ENCODE peak calls at places on chromosomes 11 and 22, in seven cellular contexts. B is fibroblast of pulmonary artery, D is neural crest cell, W is NB4, P is lower lobe of right lung, S is WTC11, O is psoas muscle. K is an unnamed sample.

GRCh38 chr22:19955241-19956128 is 13.9 kb upstream of the TXNRD2 start:
- DNase-seq in B (no peak), D (no peak), W (no peak), P (peak; percentile 37), S (no peak), O (no peak), K (peak; percentile 12)

GRCh38 chr11:36848675-36849074 is 250.6 kb upstream of the RAG2 start:
- DNase-seq in B (no peak), D (no peak), W (no peak), P (no peak), S (no peak), O (no peak), K (no peak)

GRCh38 chr11:1473786-1474185 is 12.8 kb downstream of the MOB2 start:
- DNase-seq in B (no peak), D (no peak), W (no peak), P (peak; percentile 20), S (no peak), O (no peak), K (no peak)

GRCh38 chr11:33930317-33931021 is 38.6 kb upstream of the LMO2 start:
- DNase-seq in B (peak; percentile 88), D (no peak), W (peak; percentile 98), P (no peak), S (no peak), O (peak; percentile 15), K (peak; percentile 77)

GRCh38 chr11:133841279-133842043 is 3.9 kb downstream of the SPATA19 start:
- DNase-seq in B (no peak), D (no peak), W (no peak), P (no peak), S (no peak), O (no peak), K (no peak)

GRCh38 chr11:27451528-27451927 is 21.1 kb downstream of the LGR4 start:
- DNase-seq in B (no peak), D (no peak), W (no peak), P (no peak), S (no peak), O (no peak), K (no peak)

GRCh38 chr11:113124578-113124977 is 163.4 kb downstream of the NCAM1 start:
- DNase-seq in B (no peak), D (no peak), W (no peak), P (no peak), S (no peak), O (no peak), K (no peak)

GRCh38 chr11:74072721-74073120 is 63.8 kb upstream of the UCP3 start:
- DNase-seq in B (no peak), D (no peak), W (no peak), P (no peak), S (no peak), O (no peak), K (no peak)

GRCh38 chr22:46577361-46578249 is 40.2 kb upstream of the CELSR1 start:
- DNase-seq in B (no peak), D (no peak), W (peak; percentile 35), P (peak; percentile 60), S (peak; percentile 17), O (no peak), K (no peak)

GRCh38 chr11:2089536-2090165 is 49.5 kb downstream of the IGF2 start:
- DNase-seq in B (peak; percentile 25), D (no peak), W (peak; percentile 80), P (peak; percentile 21), S (peak; percentile 61), O (no peak), K (no peak)

GRCh38 chr11:62501432-62501891 is 45.1 kb downstream of the AHNAK start:
- DNase-seq in B (no peak), D (no peak), W (no peak), P (no peak), S (no peak), O (no peak), K (no peak)

GRCh38 chr22:47190276-47190956 is 428.0 kb downstream of the TBC1D22A start:
- DNase-seq in B (no peak), D (no peak), W (no peak), P (peak; percentile 41), S (no peak), O (no peak), K (no peak)

GRCh38 chr11:44780940-44781631 is 54.3 kb downstream of the TSPAN18 start:
- DNase-seq in B (peak; percentile 74), D (no peak), W (peak; percentile 57), P (peak; percentile 33), S (no peak), O (peak; percentile 33), K (no peak)

GRCh38 chr11:615453-616319 is at the start of gene IRF7:
- DNase-seq in B (peak; percentile 91), D (peak; percentile 89), W (peak; percentile 98), P (peak; percentile 99), S (peak; percentile 91), O (peak; percentile 96), K (no peak)

GRCh38 chr11:120060512-120060911 is 77.4 kb downstream of the TRIM29 start:
- DNase-seq in B (no peak), D (no peak), W (no peak), P (no peak), S (no peak), O (no peak), K (no peak)

GRCh38 chr11:44750440-44751005 is 23.8 kb downstream of the TSPAN18 start:
- DNase-seq in B (no peak), D (no peak), W (no peak), P (no peak), S (no peak), O (peak; percentile 39), K (no peak)

GRCh38 chr11:2233693-2234455 is 36.5 kb downstream of the ASCL2 start:
- DNase-seq in B (no peak), D (no peak), W (no peak), P (no peak), S (no peak), O (no peak), K (no peak)

GRCh38 chr22:47107431-47107830 is 345.0 kb downstream of the TBC1D22A start:
- DNase-seq in B (peak; percentile 70), D (no peak), W (no peak), P (no peak), S (no peak), O (no peak), K (no peak)

GRCh38 chr11:88390254-88390653 is 52.7 kb upstream of the CTSC start:
- DNase-seq in B (no peak), D (no peak), W (no peak), P (no peak), S (no peak), O (no peak), K (no peak)

GRCh38 chr11:58958500-58958899 is 19.2 kb downstream of the GLYATL1 start:
- DNase-seq in B (no peak), D (no peak), W (peak; percentile 42), P (no peak), S (peak; percentile 57), O (no peak), K (no peak)
- TF ChIP-seq CTCF in B (peak; percentile 26), D (peak; percentile 48), W (peak; percentile 39), P (peak; percentile 44), S (peak; percentile 45), O (peak; percentile 23), K (no peak)

GRCh38 chr11:30852091-30852490 is 265.9 kb upstream of the MPPED2 start:
- DNase-seq in B (no peak), D (no peak), W (no peak), P (no peak), S (no peak), O (no peak), K (no peak)

GRCh38 chr11:30853470-30853869 is 267.3 kb upstream of the MPPED2 start:
- DNase-seq in B (no peak), D (no peak), W (no peak), P (no peak), S (no peak), O (no peak), K (no peak)

GRCh38 chr11:30852645-30853044 is 266.5 kb upstream of the MPPED2 start:
- DNase-seq in B (no peak), D (no peak), W (no peak), P (no peak), S (no peak), O (no peak), K (no peak)

GRCh38 chr11:30859709-30860108 is 273.6 kb upstream of the MPPED2 start:
- DNase-seq in B (no peak), D (no peak), W (no peak), P (no peak), S (no peak), O (no peak), K (no peak)

GRCh38 chr11:30855383-30856006 is 269.3 kb upstream of the MPPED2 start:
- DNase-seq in B (peak; percentile 31), D (no peak), W (peak; percentile 3), P (no peak), S (no peak), O (no peak), K (no peak)
- TF ChIP-seq CTCF in B (peak; percentile 33), D (peak; percentile 71), W (no peak), P (peak; percentile 23), S (no peak), O (peak; percentile 67), K (peak; percentile 52)

GRCh38 chr11:65016705-65017104 is 2.7 kb downstream of the ARL2 start:
- DNase-seq in B (no peak), D (no peak), W (peak; percentile 38), P (no peak), S (peak; percentile 28), O (no peak), K (no peak)

GRCh38 chr11:65013692-65014145 is 241 bp upstream of the ARL2 start:
- DNase-seq in B (peak; percentile 89), D (peak; percentile 92), W (peak; percentile 97), P (peak; percentile 94), S (peak; percentile 95), O (peak; percentile 92), K (peak; percentile 92)

GRCh38 chr11:65017927-65018326 is 4.0 kb downstream of the ARL2 start:
- DNase-seq in B (no peak), D (no peak), W (no peak), P (no peak), S (no peak), O (no peak), K (no peak)

GRCh38 chr11:65013130-65013691 is 749 bp upstream of the ARL2 start:
- DNase-seq in B (peak; percentile 89), D (peak; percentile 86), W (peak; percentile 96), P (peak; percentile 95), S (peak; percentile 90), O (peak; percentile 94), K (peak; percentile 69)

DNA sequence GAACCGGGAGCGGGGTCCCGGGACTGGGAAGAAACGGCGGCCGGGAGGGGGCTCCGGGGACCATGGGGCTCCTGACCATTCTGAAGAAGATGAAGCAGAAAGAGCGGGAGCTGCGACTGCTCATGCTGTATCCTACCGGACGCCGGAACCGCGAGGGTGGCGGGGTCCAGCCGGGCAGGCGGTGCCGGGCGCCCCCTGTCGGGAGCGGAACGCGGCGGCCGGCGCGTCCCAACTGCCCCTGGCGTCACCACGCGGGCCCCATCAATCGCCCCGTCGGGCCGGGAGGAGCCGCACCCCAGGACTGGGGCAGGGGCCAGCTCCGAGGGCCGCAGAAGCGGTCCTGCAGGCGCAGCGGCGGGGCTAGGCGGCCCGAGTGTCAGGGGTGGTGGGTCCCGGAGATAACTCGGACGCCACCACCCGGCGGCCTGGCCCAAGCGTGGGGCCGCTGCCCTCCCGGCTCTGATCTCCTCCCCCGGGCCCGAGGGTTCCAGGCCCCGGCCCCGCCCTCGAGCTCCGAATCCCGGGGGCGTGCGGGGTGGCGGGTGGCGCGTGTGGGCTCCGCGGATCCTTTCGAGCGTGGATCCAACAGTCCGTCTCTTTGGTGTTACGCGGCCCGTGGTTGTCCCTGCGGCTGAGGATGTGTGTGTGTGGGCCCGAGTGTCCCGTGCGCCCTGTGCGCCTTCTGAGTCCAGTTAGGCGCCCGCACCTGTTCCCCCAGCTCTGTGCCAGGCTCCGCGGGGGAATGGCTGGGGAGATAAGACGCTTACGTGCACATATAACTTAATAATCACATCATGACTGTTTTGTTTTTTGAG is at the start of gene ARL2:
- DNase-seq in B (peak; percentile 21), D (no peak), W (no peak), P (no peak), S (peak; percentile 39), O (no peak), K (no peak)
- TF ChIP-seq CTCF in B (no peak), D (peak; percentile 79), W (peak; percentile 33), P (peak; percentile 90), S (peak; percentile 62), O (peak; percentile 86), K (peak; percentile 39)

GRCh38 chr22:37982938-37983859 is 1.2 kb downstream of the SOX10 start:
- DNase-seq in B (no peak), D (peak; percentile 57), W (no peak), P (no peak), S (peak; percentile 82), O (no peak), K (no peak)
- TF ChIP-seq CTCF in B (peak; percentile 8), D (peak; percentile 71), W (no peak), P (peak; percentile 16), S (peak; percentile 87), O (no peak), K (no peak)

K was measured in D721Med.